ENCODE peak calls at places on chromosomes 4 and X, in five cellular contexts. T is aorta; S is esophagus squamous epithelium; P is naive thymus-derived CD4-positive, alpha-beta T cell; Q is CD8-positive, alpha-beta memory T cell. G is an unnamed sample.

GRCh38 chr4:34108456-34108855 is 2135.9 kb downstream of the ARAP2 start:
- DNase-seq in T (no peak), S (no peak), P (no peak), Q (no peak), G (no peak)

GRCh38 chrX:37796302-37796701 is 16.4 kb downstream of the CYBB start:
- DNase-seq in T (no peak), S (no peak), P (no peak), Q (no peak), G (no peak)

GRCh38 chrX:124217289-124218251 is 114.9 kb upstream of the TEX13D start:
- DNase-seq in T (no peak), S (no peak), P (peak; percentile 11), Q (peak; percentile 43), G (no peak)

GRCh38 chr4:177519481-177520270 is 77.4 kb upstream of the AGA start:
- DNase-seq in T (no peak), S (no peak), P (no peak), Q (no peak), G (no peak)

GRCh38 chrX:133229361-133229760 is 11.2 kb upstream of the TFDP3 start:
- DNase-seq in T (no peak), S (no peak), P (no peak), Q (no peak), G (no peak)

GRCh38 chr4:115090483-115091075 is 22.8 kb downstream of the NDST4 start:
- DNase-seq in T (no peak), S (no peak), P (no peak), Q (no peak), G (no peak)

GRCh38 chr4:139655116-139655515 is 10.5 kb upstream of the MGST2 start:
- DNase-seq in T (no peak), S (no peak), P (no peak), Q (no peak), G (no peak)

GRCh38 chrX:66544181-66544580 is 94.7 kb downstream of the EDA2R start:
- DNase-seq in T (no peak), S (no peak), P (no peak), Q (no peak), G (no peak)

GRCh38 chrX:28015993-28016392 is 34.7 kb upstream of the DCAF8L1 start:
- DNase-seq in T (no peak), S (no peak), P (no peak), Q (no peak), G (no peak)

GRCh38 chrX:16101581-16101980 is 21.8 kb upstream of the GRPR start:
- DNase-seq in T (no peak), S (no peak), P (no peak), Q (no peak), G (no peak)
- H3K27me3 ChIP-seq in T (no peaks in the 10 kb centered on the region), S (no peaks in the 10 kb centered on the region), P (no peaks in the 10 kb centered on the region), Q (no peaks in the 10 kb centered on the region), G (no peaks in the 10 kb centered on the region)

GRCh38 chr4:1074077-1074476 is 39.3 kb downstream of the RNF212 start:
- DNase-seq in T (no peak), S (no peak), P (no peak), Q (no peak), G (no peak)
- H3K4me1 ChIP-seq in T (no peaks in the 10 kb centered on the region), S (no peaks in the 10 kb centered on the region), P (no peaks in the 10 kb centered on the region), Q (no peaks in the 10 kb centered on the region), G (no peaks in the 10 kb centered on the region)

DNA sequence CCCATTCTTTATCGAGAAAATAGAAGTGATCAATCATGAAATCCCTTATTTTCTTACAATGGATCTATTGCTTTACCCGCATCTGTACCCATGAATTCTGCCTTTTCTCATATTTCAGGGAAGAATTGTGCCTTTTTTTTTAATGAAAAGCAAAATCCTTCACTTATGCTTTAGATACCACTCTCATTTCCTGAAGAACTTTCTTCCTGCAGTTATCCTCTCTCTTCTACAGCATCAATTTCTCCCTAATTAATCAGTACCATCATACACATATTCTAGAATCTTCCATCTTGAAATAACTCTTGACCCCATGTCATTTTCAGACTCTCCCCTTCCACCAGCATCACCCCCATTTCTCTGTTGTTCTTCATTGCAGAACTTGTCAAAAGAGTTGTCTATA is 26.6 kb downstream of the ARL9 start:
- DNase-seq in T (no peak), S (no peak), P (no peak), Q (no peak), G (no peak)
- H3K27me3 ChIP-seq in T (no peaks in the 10 kb centered on the region), S (peaks cover 9% of the 10 kb centered on the region), P (peaks cover 4% of the 10 kb centered on the region), Q (peaks cover 17% of the 10 kb centered on the region), G (peaks cover 13% of the 10 kb centered on the region)

GRCh38 chr4:10093801-10094552 is 22.6 kb downstream of the WDR1 start:
- DNase-seq in T (no peak), S (no peak), P (no peak), Q (peak; percentile 34), G (no peak)
- H3K4me1 ChIP-seq in T (no peaks in the 10 kb centered on the region), S (peaks cover 75% of the 10 kb centered on the region), P (peaks cover 59% of the 10 kb centered on the region), Q (peaks cover 71% of the 10 kb centered on the region), G (peaks cover 70% of the 10 kb centered on the region)

GRCh38 chr4:8412288-8412687 is 28.2 kb downstream of the ACOX3 start:
- DNase-seq in T (no peak), S (no peak), P (no peak), Q (no peak), G (no peak)

GRCh38 chr4:8410641-8411271 is 29.8 kb downstream of the ACOX3 start:
- DNase-seq in T (peak; percentile 79), S (no peak), P (no peak), Q (no peak), G (no peak)

GRCh38 chr4:8411351-8412180 is 29.0 kb downstream of the ACOX3 start:
- DNase-seq in T (peak; percentile 56), S (no peak), P (no peak), Q (no peak), G (no peak)

GRCh38 chr4:8409271-8410065 is 31.1 kb downstream of the ACOX3 start:
- DNase-seq in T (peak; percentile 75), S (no peak), P (peak; percentile 15), Q (peak; percentile 81), G (no peak)

GRCh38 chr4:8410066-8410600 is 30.4 kb downstream of the ACOX3 start:
- DNase-seq in T (peak; percentile 60), S (no peak), P (no peak), Q (no peak), G (no peak)
- H3K27me3 ChIP-seq in T (no peaks in the 10 kb centered on the region), S (no peaks in the 10 kb centered on the region), P (no peaks in the 10 kb centered on the region), Q (no peaks in the 10 kb centered on the region), G (no peaks in the 10 kb centered on the region)

GRCh38 chr4:98516441-98517323 is 141.7 kb downstream of the TSPAN5 start:
- DNase-seq in T (no peak), S (no peak), P (no peak), Q (no peak), G (no peak)
- H3K4me1 ChIP-seq in T (no peaks in the 10 kb centered on the region), S (peaks cover 14% of the 10 kb centered on the region), P (no peaks in the 10 kb centered on the region), Q (peaks cover 4% of the 10 kb centered on the region), G (no peaks in the 10 kb centered on the region)

DNA sequence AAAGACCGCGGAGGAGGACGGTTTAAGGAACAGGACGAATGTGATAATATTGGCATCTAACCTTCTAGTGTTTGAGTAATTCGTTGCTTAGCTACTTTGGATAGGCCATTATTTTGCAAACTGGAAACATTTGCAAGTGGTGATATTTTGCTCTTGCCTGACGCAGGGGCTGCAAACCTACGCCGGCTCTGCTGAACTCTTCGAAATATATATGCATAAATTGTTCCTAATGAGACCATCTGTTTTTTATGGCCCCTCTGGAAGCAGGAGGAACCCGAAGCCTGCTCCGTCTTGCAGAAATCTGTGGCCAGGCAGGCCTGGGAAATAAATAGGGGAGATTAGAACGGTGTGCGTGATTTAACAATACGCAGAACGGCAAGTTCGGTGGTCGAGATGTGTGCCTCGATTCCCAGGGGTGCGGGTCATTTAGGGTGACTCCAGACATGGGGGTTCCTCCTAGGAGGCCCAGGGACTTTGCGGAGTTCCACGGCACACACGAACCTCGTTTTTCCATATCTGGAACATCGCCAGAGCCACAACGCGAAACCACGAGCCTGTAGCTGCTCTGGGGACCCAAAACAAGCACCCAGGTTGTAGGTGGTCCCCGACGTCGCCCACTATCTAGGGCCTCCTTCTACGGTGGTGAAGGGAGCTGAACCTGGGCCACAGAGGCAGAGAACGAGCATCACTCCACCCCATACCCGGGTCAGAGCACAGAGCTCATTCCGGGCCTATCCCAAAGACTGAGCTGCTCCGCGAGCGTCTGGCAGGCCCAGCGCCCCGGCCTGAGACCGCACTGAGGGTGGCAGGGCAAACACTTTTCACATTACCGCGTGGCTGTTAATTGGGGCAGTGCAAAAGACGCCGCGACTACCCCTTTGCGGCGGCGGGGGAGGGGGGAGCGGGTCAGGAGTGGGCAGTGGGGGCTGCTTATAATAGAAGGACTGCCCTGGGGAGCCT is 89.7 kb downstream of the BCOR start:
- DNase-seq in T (no peak), S (no peak), P (no peak), Q (no peak), G (no peak)
- H3K27me3 ChIP-seq in T (no peaks in the 10 kb centered on the region), S (no peaks in the 10 kb centered on the region), P (no peaks in the 10 kb centered on the region), Q (no peaks in the 10 kb centered on the region), G (no peaks in the 10 kb centered on the region)

GRCh38 chr4:108118505-108118904 is 50.2 kb downstream of the LEF1 start:
- DNase-seq in T (no peak), S (no peak), P (no peak), Q (peak; percentile 11), G (no peak)
- H3K4me1 ChIP-seq in T (no peaks in the 10 kb centered on the region), S (no peaks in the 10 kb centered on the region), P (peaks cover 58% of the 10 kb centered on the region), Q (peaks cover 96% of the 10 kb centered on the region), G (no peaks in the 10 kb centered on the region)

GRCh38 chr4:56531149-56531770 is 25.7 kb downstream of the ARL9 start:
- DNase-seq in T (no peak), S (no peak), P (no peak), Q (no peak), G (no peak)

GRCh38 chr4:56535915-56536314 is 30.3 kb downstream of the ARL9 start:
- DNase-seq in T (no peak), S (no peak), P (no peak), Q (no peak), G (no peak)

GRCh38 chr4:56531823-56532222 is 26.2 kb downstream of the ARL9 start:
- DNase-seq in T (no peak), S (no peak), P (no peak), Q (no peak), G (no peak)

GRCh38 chr4:56530269-56531148 is 24.9 kb downstream of the ARL9 start:
- DNase-seq in T (peak; percentile 96), S (peak; percentile 23), P (peak; percentile 53), Q (peak; percentile 77), G (peak; percentile 88)
- H3K27me3 ChIP-seq in T (no peaks in the 10 kb centered on the region), S (peaks cover 9% of the 10 kb centered on the region), P (peaks cover 4% of the 10 kb centered on the region), Q (peaks cover 17% of the 10 kb centered on the region), G (peaks cover 13% of the 10 kb centered on the region)